ENCODE peak calls at places on chromosomes 5 and 9, in ten cellular contexts. M is left ventricle myocardium superior; I is HS-27A; Q is D341Med; G is CD4-positive, alpha-beta T cell; T is hippocampal formation; O is A549; Z is LoVo; X is activated CD8-positive, alpha-beta memory T cell treated with anti-CD3 and anti-CD28 coated beads for 24 hours; S is RCC 7860. P is an unnamed sample.

GRCh38 chr9:68904454-68904853 is 109.5 kb downstream of the PRKACG start:
- DNase-seq in I (no peak), O (no peak), Z (no peak), X (no peak), Q (no peak), T (no peak), G (no peak), S (no peak), M (no peak), P (no peak)

GRCh38 chr5:92504346-92504745 is 1076.7 kb downstream of the NR2F1-AS1 start:
- DNase-seq in M (no peak), Q (no peak), O (no peak), I (no peak), G (no peak), T (no peak), S (no peak), X (no peak), Z (no peak), P (no peak)

GRCh38 chr9:71105192-71105591 is 16.2 kb downstream of the TRPM3 start:
- DNase-seq in T (no peak), X (no peak), Z (no peak), Q (no peak), O (no peak), M (no peak), G (no peak), S (no peak), I (no peak), P (no peak)

GRCh38 chr5:96115467-96115812 is 153.8 kb upstream of the ELL2 start:
- DNase-seq in I (no peak), G (no peak), Q (no peak), T (no peak), Z (no peak), M (no peak), O (no peak), S (no peak), X (no peak), P (no peak)

GRCh38 chr9:99264070-99264469 is 42.0 kb downstream of the SEC61B start:
- DNase-seq in T (no peak), G (no peak), S (no peak), O (peak; percentile 23), I (no peak), M (no peak), Q (peak; percentile 49), Z (no peak), X (no peak), P (no peak)

GRCh38 chr5:164672931-164673694 is 1167.7 kb downstream of the MAT2B start:
- DNase-seq in M (no peak), G (no peak), O (peak; percentile 1), T (no peak), Q (no peak), X (no peak), Z (no peak), S (no peak), I (no peak), P (peak; percentile 41)

GRCh38 chr9:16729656-16730055 is 140.8 kb downstream of the BNC2 start:
- DNase-seq in S (no peak), I (no peak), G (no peak), Z (no peak), M (no peak), Q (no peak), T (no peak), O (no peak), X (no peak), P (no peak)

GRCh38 chr9:90287567-90288274 is 354.9 kb downstream of the DIRAS2 start:
- DNase-seq in S (peak; percentile 28), I (no peak), O (no peak), Z (no peak), T (no peak), M (no peak), Q (no peak), G (no peak), X (no peak), P (no peak)

GRCh38 chr5:134122530-134122929 is 8.0 kb downstream of the TCF7 start:
- DNase-seq in Q (no peak), M (no peak), I (no peak), Z (no peak), S (no peak), O (no peak), T (no peak), X (no peak), G (peak; percentile 70), P (no peak)

GRCh38 chr9:26369096-26369495 is 523.5 kb downstream of the CAAP1 start:
- DNase-seq in X (no peak), M (no peak), Q (no peak), I (no peak), Z (no peak), S (no peak), T (no peak), G (no peak), O (no peak), P (no peak)

GRCh38 chr9:120921751-120922181 is 4.8 kb downstream of the TRAF1 start:
- DNase-seq in S (no peak), O (no peak), Q (no peak), X (peak; percentile 68), G (no peak), T (no peak), Z (no peak), I (no peak), M (no peak), P (no peak)

GRCh38 chr5:87266914-87267573 is 639 bp upstream of the RASA1 start:
- DNase-seq in O (no peak), M (no peak), Z (no peak), X (no peak), I (no peak), G (no peak), S (no peak), T (no peak), Q (no peak), P (no peak)

GRCh38 chr9:109745335-109746283 is 34.4 kb upstream of the PALM2AKAP2 start:
- DNase-seq in M (peak; percentile 84), I (no peak), Q (no peak), Z (no peak), T (no peak), S (no peak), O (no peak), X (no peak), G (no peak), P (no peak)

GRCh38 chr9:27771803-27772545 is 198.7 kb upstream of the C9orf72 start:
- DNase-seq in G (no peak), S (no peak), Q (no peak), I (no peak), Z (no peak), M (no peak), T (no peak), X (no peak), O (no peak), P (no peak)

GRCh38 chr5:81755320-81755719 is 4.4 kb upstream of the SSBP2 start:
- DNase-seq in O (peak; percentile 85), Z (peak; percentile 76), M (no peak), S (peak; percentile 54), G (no peak), Q (no peak), I (peak; percentile 50), T (no peak), X (no peak), P (peak; percentile 83)

GRCh38 chr5:103211858-103212500 is 46.6 kb upstream of the MACIR start:
- DNase-seq in Z (no peak), X (no peak), S (no peak), Q (no peak), G (no peak), O (no peak), T (no peak), M (no peak), I (no peak), P (no peak)

GRCh38 chr5:64836190-64836750 is 67.5 kb downstream of the CWC27 start:
- DNase-seq in S (no peak), X (no peak), Q (no peak), M (no peak), I (no peak), Z (no peak), T (no peak), O (no peak), G (no peak), P (no peak)

GRCh38 chr9:134496413-134497282 is 145.0 kb upstream of the COL5A1 start:
- DNase-seq in G (no peak), O (no peak), X (no peak), Z (no peak), I (no peak), M (peak; percentile 24), S (peak; percentile 51), Q (no peak), T (no peak), P (no peak)

P was measured in NCI-H460.